ENCODE peak calls at places on chromosome 2, in ten cellular contexts. A is IMR-90; W is dorsolateral prefrontal cortex; B is AG04450; J is hepatocyte; I is fibroblast of lung; M is PC-3; N is left ventricle myocardium inferior; L is body of pancreas; S is CD8-positive, alpha-beta T cell. K is an unnamed sample.

GRCh38 chr2:161919873-161920272 is 154.1 kb downstream of the DPP4 start:
- DNase-seq in A (no peak), W (no peak), B (no peak), J (no peak), I (no peak), M (no peak), N (no peak), L (no peak), S (no peak), K (no peak)

GRCh38 chr2:137943035-137943830 is 21.0 kb upstream of the HNMT start:
- DNase-seq in A (no peak), W (no peak), B (no peak), J (peak; percentile 14), I (no peak), M (no peak), N (no peak), L (no peak), S (no peak), K (no peak)

GRCh38 chr2:110679337-110679707 is 1.5 kb upstream of the BUB1 start:
- DNase-seq in A (no peak), W (no peak), B (no peak), J (peak; percentile 23), I (peak; percentile 18), M (peak; percentile 19), N (no peak), L (no peak), S (no peak), K (no peak)

GRCh38 chr2:137980459-137980858 is 16.2 kb downstream of the HNMT start:
- DNase-seq in A (no peak), W (no peak), B (no peak), J (no peak), I (peak; percentile 22), M (no peak), N (no peak), L (no peak), S (no peak), K (no peak)

GRCh38 chr2:145777914-145778313 is 1258.0 kb upstream of the ZEB2 start:
- DNase-seq in A (no peak), W (no peak), B (no peak), J (no peak), I (no peak), M (no peak), N (no peak), L (no peak), S (no peak), K (no peak)

GRCh38 chr2:232229296-232229916 is 149.1 kb upstream of the ALPP start:
- DNase-seq in A (peak; percentile 40), W (no peak), B (no peak), J (peak; percentile 11), I (no peak), M (no peak), N (peak; percentile 30), L (no peak), S (no peak), K (no peak)

GRCh38 chr2:85698880-85699254 is 4.7 kb downstream of the GNLY start:
- DNase-seq in A (no peak), W (no peak), B (no peak), J (no peak), I (no peak), M (no peak), N (no peak), L (no peak), S (no peak), K (no peak)

GRCh38 chr2:207165121-207166038 is at the start of gene KLF7:
- DNase-seq in A (peak; percentile 51), W (no peak), B (no peak), J (peak; percentile 56), I (peak; percentile 44), M (peak; percentile 55), N (peak; percentile 41), L (peak; percentile 51), S (peak; percentile 48), K (peak; percentile 47)

GRCh38 chr2:240182966-240183365 is 42.5 kb upstream of the OTOS start:
- DNase-seq in A (no peak), W (no peak), B (no peak), J (no peak), I (no peak), M (no peak), N (no peak), L (no peak), S (no peak), K (no peak)

GRCh38 chr2:239399404-239399999 is 1.3 kb downstream of the HDAC4 start:
- DNase-seq in A (peak; percentile 8), W (no peak), B (no peak), J (peak; percentile 71), I (no peak), M (peak; percentile 21), N (no peak), L (peak; percentile 48), S (peak; percentile 27), K (no peak)

GRCh38 chr2:132873738-132874137 is 203.7 kb upstream of the LYPD1 start:
- DNase-seq in A (no peak), W (no peak), B (no peak), J (no peak), I (no peak), M (no peak), N (no peak), L (no peak), S (no peak), K (no peak)

GRCh38 chr2:119220720-119221301 is 2.8 kb upstream of the STEAP3 start:
- DNase-seq in A (no peak), W (no peak), B (no peak), J (no peak), I (no peak), M (no peak), N (no peak), L (no peak), S (no peak), K (no peak)

GRCh38 chr2:180618570-180618969 is 361.8 kb upstream of the UBE2E3 start:
- DNase-seq in A (peak; percentile 66), W (no peak), B (no peak), J (no peak), I (peak; percentile 72), M (no peak), N (no peak), L (no peak), S (no peak), K (no peak)

GRCh38 chr2:72815655-72816268 is 10.1 kb downstream of the EXOC6B start:
- DNase-seq in A (peak; percentile 25), W (no peak), B (no peak), J (no peak), I (peak; percentile 56), M (no peak), N (no peak), L (no peak), S (no peak), K (no peak)

GRCh38 chr2:199456383-199457146 is 1.2 kb downstream of the SATB2 start:
- DNase-seq in A (no peak), W (no peak), B (no peak), J (no peak), I (no peak), M (no peak), N (no peak), L (no peak), S (no peak), K (no peak)

GRCh38 chr2:44430340-44430739 is 68.6 kb downstream of the CAMKMT start:
- DNase-seq in A (no peak), W (no peak), B (no peak), J (no peak), I (no peak), M (no peak), N (no peak), L (no peak), S (no peak), K (no peak)
- H3K27ac ChIP-seq in A (no peak overlapping the region), W (no peak overlapping the region), B (no peak overlapping the region), J (no peak overlapping the region), I (no peak overlapping the region), M (no peak overlapping the region), N (no peak overlapping the region), L (no peak overlapping the region), S (no peak overlapping the region), K (no peak overlapping the region)

GRCh38 chr2:156333951-156334495 is 1.5 kb upstream of the NR4A2 start:
- DNase-seq in A (peak; percentile 58), W (peak; percentile 43), B (no peak), J (peak; percentile 79), I (no peak), M (no peak), N (peak; percentile 72), L (peak; percentile 65), S (peak; percentile 47), K (peak; percentile 42)
- TF ChIP-seq CTCF in A (no peak), W (no peak), B (peak; percentile 15), J (peak; percentile 4), I (no peak), M (no peak), N (no peak), L (peak; percentile 41), S (no peak), K (no peak)

GRCh38 chr2:215388002-215388728 is 47.7 kb downstream of the FN1 start:
- DNase-seq in A (no peak), W (no peak), B (no peak), J (no peak), I (no peak), M (no peak), N (no peak), L (no peak), S (no peak), K (no peak)
- H3K27ac ChIP-seq in A (peak overlapping the region; percentile 3), W (no peak overlapping the region), B (no peak overlapping the region), J (no peak overlapping the region), I (no peak overlapping the region), M (no peak overlapping the region), N (no peak overlapping the region), L (no peak overlapping the region), S (no peak overlapping the region), K (no peak overlapping the region)

GRCh38 chr2:31428001-31428418 is 13.5 kb upstream of the XDH start:
- DNase-seq in A (peak; percentile 20), W (no peak), B (no peak), J (no peak), I (no peak), M (peak; percentile 53), N (no peak), L (no peak), S (no peak), K (no peak)
- TF ChIP-seq CTCF in A (peak; percentile 23), W (no peak), B (peak; percentile 20), J (no peak), I (no peak), M (peak; percentile 56), N (no peak), L (no peak), S (no peak), K (no peak)

DNA sequence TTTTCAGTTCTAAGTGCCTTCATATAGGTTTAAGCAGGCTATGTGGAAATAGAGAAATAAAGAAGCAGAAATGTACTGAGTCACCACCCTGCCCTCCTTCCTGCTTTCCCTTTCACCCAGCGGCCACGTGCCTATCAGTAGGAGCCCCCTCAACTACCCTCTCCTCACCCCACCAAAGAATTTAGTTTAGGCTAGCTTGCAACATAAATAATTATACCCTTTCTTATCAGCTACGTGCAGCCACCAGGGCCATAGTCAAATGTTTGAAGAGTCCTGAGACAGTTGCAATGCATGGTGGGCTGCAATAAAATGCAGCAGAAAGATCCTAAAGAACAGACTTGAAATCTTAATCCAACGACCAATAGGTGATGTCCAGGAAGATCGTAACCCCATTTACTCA is 101.2 kb downstream of the RTP5 start:
- DNase-seq in A (no peak), W (no peak), B (no peak), J (no peak), I (no peak), M (no peak), N (no peak), L (no peak), S (no peak), K (no peak)
- H3K27ac ChIP-seq in A (no peak overlapping the region), W (no peak overlapping the region), B (no peak overlapping the region), J (no peak overlapping the region), I (no peak overlapping the region), M (no peak overlapping the region), N (no peak overlapping the region), L (no peak overlapping the region), S (no peak overlapping the region), K (no peak overlapping the region)